ENCODE peak calls at places on chromosome 5, in ten cellular contexts. B is upper lobe of right lung, W is tibial artery, A is transverse colon, X is WERI-Rb-1, I is thyroid gland, Z is heart left ventricle, O is BE2C, N is GM23248, V is PC-3. E is an unnamed sample. For H3K36me3, the result is how much of the 10 kb centered on the place peaks cover.

GRCh38 chr5:147455822-147456221 is 54.0 kb downstream of the DPYSL3 start:
- DNase-seq in B (no peak), W (no peak), A (no peak), X (no peak), I (no peak), Z (no peak), O (no peak), N (peak), V (no peak), E (no peak)

GRCh38 chr5:143205386-143205785 is 198.1 kb downstream of the NR3C1 start:
- DNase-seq in B (no peak), W (no peak), A (no peak), X (no peak), I (no peak), Z (no peak), O (no peak), N (peak), V (peak), E (no peak)

GRCh38 chr5:74314906-74315305 is 325.6 kb downstream of the ENC1 start:
- DNase-seq in B (no peak), W (no peak), A (no peak), X (no peak), I (no peak), Z (no peak), O (no peak), N (no peak), V (peak), E (no peak)

GRCh38 chr5:32462618-32463017 is 18.1 kb upstream of the ZFR start:
- DNase-seq in B (no peak), W (no peak), A (no peak), X (no peak), I (no peak), Z (no peak), O (no peak), N (peak), V (peak), E (no peak)

GRCh38 chr5:135813758-135814157 is 20.7 kb upstream of the SLC25A48 start:
- DNase-seq in B (no peak), W (no peak), A (no peak), X (no peak), I (no peak), Z (no peak), O (no peak), N (no peak), V (no peak), E (no peak)

GRCh38 chr5:101678494-101679193 is 617.4 kb downstream of the SLCO4C1 start:
- DNase-seq in B (no peak), W (no peak), A (peak), X (peak), I (peak), Z (peak), O (peak), N (peak), V (peak), E (peak)

GRCh38 chr5:17398439-17398838 is 99.6 kb upstream of the TAF11L2 start:
- DNase-seq in B (no peak), W (no peak), A (no peak), X (peak), I (no peak), Z (no peak), O (no peak), N (peak), V (peak), E (no peak)

GRCh38 chr5:172632346-172633092 is 8.5 kb upstream of the NEURL1B start:
- DNase-seq in B (no peak), W (peak), A (no peak), X (no peak), I (no peak), Z (no peak), O (no peak), N (no peak), V (no peak), E (no peak)

GRCh38 chr5:130141689-130142320 is 237.5 kb downstream of the CHSY3 start:
- DNase-seq in B (peak), W (no peak), A (peak), X (peak), I (peak), Z (no peak), O (peak), N (peak), V (peak), E (no peak)

GRCh38 chr5:172179032-172179989 is 8.7 kb downstream of the STK10 start:
- DNase-seq in B (no peak), W (no peak), A (peak), X (no peak), I (no peak), Z (peak), O (no peak), N (no peak), V (no peak), E (peak)

GRCh38 chr5:137954131-137954879 is 65.0 kb downstream of the PKD2L2 start:
- DNase-seq in B (no peak), W (no peak), A (peak), X (no peak), I (no peak), Z (peak), O (peak), N (peak), V (peak), E (no peak)

GRCh38 chr5:69454460-69455249 is 37.9 kb upstream of the OCLN start:
- DNase-seq in B (no peak), W (no peak), A (peak), X (no peak), I (peak), Z (no peak), O (no peak), N (no peak), V (no peak), E (no peak)

GRCh38 chr5:35815089-35815936 is 41.4 kb upstream of the IL7R start:
- DNase-seq in B (no peak), W (no peak), A (no peak), X (peak), I (no peak), Z (no peak), O (no peak), N (peak), V (peak), E (no peak)

GRCh38 chr5:140131967-140132409 is 6.3 kb downstream of the IGIP start:
- DNase-seq in B (peak), W (peak), A (no peak), X (peak), I (peak), Z (no peak), O (no peak), N (peak), V (peak), E (no peak)

DNA sequence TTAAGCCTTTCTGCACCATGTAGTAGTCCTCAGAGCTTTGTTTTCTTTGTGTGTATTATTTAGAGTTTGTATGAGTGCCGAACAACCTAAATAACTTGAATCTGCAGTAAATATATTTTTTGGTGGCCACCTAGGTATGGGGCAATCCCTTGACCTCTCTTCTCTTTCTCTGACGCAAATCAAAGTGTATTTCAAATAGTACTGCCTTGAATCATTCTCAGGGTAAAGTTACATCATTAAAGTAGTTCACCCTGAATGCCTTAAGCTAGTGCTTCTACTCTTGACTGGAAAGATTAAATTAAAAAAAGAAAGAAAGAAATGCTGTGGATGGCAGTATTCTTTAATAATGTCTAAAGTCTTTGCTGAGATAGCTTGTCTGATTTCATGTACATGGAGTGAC is 1930.8 kb upstream of the CDH6 start:
- DNase-seq in B (no peak), W (no peak), A (no peak), X (no peak), I (no peak), Z (no peak), O (no peak), N (no peak), V (peak), E (no peak)
- H3K36me3 ChIP-seq in B (under half), W (under half), A (under half), X (under half), I (under half), Z (under half), O (under half), N (under half), V (under half), E (under half)

GRCh38 chr5:231661-232060 is 13.5 kb downstream of the SDHA start:
- DNase-seq in B (no peak), W (no peak), A (no peak), X (no peak), I (no peak), Z (no peak), O (no peak), N (no peak), V (no peak), E (no peak)
- H3K36me3 ChIP-seq in B (half or more), W (half or more), A (half or more), X (half or more), I (under half), Z (half or more), O (under half), N (under half), V (under half), E (under half)

GRCh38 chr5:34690301-34690700 is 34.2 kb downstream of the RAI14 start:
- DNase-seq in B (no peak), W (no peak), A (no peak), X (no peak), I (no peak), Z (no peak), O (no peak), N (no peak), V (no peak), E (no peak)
- H3K36me3 ChIP-seq in B (under half), W (under half), A (under half), X (under half), I (under half), Z (under half), O (under half), N (under half), V (under half), E (under half)

DNA sequence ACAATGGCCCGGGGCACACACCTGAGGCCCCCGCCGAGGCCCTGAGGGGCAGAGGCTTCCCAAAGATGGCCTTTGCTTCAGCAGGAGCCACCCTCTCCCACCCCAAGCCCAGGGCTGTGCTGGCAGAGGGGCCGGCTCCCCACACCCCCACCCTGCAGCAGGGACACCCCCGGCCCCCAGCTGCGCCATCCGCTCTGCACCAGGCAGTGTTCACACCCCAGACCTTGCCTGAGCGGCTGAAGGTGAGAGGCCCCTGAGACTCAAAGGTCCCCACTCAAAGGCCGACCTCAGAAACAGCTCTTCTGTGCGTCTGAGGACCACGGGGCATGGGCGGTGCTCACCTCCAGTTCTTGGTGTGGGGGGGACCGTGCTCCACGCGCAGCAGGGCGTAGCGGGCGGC is 37.6 kb downstream of the SLC12A7 start:
- DNase-seq in B (no peak), W (no peak), A (no peak), X (no peak), I (no peak), Z (no peak), O (no peak), N (no peak), V (no peak), E (no peak)
- H3K36me3 ChIP-seq in B (under half), W (half or more), A (under half), X (under half), I (under half), Z (half or more), O (under half), N (under half), V (under half), E (under half)

DNA sequence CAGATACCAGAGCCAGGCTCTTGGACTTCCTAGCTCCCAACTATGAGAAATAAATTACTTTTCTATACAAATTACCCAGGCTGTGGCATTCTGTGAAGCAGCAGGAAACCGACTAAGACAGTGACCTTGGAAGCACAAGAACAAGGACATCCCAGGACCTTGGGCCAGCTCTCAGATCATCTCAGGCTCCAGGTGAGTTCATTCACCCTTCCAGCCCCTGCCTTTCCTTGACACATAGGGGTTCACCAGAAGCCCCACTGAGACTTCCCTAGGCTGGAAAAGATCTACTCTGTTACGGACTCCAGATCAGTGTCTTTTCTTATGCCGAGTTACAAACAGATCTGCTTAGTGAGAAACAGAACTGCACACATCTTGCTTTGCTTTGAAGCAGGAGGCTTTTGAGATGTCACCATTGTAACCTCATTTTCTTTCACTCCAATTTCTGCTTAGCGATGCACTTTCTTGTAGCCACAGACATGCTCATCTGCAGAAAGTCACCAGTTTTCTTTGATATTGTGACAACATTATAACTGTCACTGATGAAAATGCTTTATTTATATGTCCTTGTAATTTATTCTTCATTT is 8.2 kb downstream of the CD180 start:
- DNase-seq in B (no peak), W (no peak), A (no peak), X (no peak), I (no peak), Z (no peak), O (no peak), N (no peak), V (no peak), E (no peak)
- H3K36me3 ChIP-seq in B (under half), W (under half), A (under half), X (under half), I (under half), Z (under half), O (under half), N (under half), V (under half), E (under half)

GRCh38 chr5:14400611-14401010 is 181.0 kb upstream of the OTULINL start:
- DNase-seq in B (no peak), W (no peak), A (no peak), X (no peak), I (no peak), Z (no peak), O (no peak), N (no peak), V (no peak), E (no peak)

GRCh38 chr5:14400085-14400484 is 181.5 kb upstream of the OTULINL start:
- DNase-seq in B (no peak), W (no peak), A (no peak), X (no peak), I (no peak), Z (no peak), O (peak), N (peak), V (peak), E (no peak)

GRCh38 chr5:14401639-14402038 is 180.0 kb upstream of the OTULINL start:
- DNase-seq in B (no peak), W (no peak), A (no peak), X (no peak), I (no peak), Z (no peak), O (peak), N (no peak), V (no peak), E (no peak)

GRCh38 chr5:14405267-14405666 is 176.3 kb upstream of the OTULINL start:
- DNase-seq in B (no peak), W (no peak), A (no peak), X (peak), I (no peak), Z (no peak), O (no peak), N (no peak), V (peak), E (no peak)

DNA sequence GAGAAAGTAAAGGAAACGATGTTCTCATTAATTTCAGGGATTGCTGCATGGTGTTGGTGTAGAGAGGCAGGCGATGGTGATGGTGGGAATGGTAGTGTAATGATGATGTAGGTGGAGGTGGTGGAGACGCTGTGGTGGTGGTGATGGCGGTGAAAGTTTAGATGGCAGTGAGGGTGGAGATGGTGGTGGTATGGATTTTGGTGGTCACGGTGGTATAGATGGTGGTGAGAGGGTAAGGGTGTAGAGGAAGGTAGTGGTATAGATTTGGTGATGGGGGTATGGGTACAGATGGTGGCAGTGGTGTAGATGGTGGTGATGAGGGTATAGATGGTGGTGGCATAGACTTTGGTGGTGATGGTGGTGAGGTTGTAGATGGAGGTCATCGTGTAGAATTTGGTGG is 179.2 kb upstream of the OTULINL start:
- DNase-seq in B (no peak), W (no peak), A (no peak), X (no peak), I (no peak), Z (no peak), O (no peak), N (no peak), V (no peak), E (no peak)
- H3K36me3 ChIP-seq in B (half or more), W (under half), A (under half), X (under half), I (under half), Z (half or more), O (under half), N (half or more), V (under half), E (under half)

GRCh38 chr5:77428033-77428432 is 64.1 kb downstream of the WDR41 start:
- DNase-seq in B (no peak), W (no peak), A (no peak), X (no peak), I (no peak), Z (no peak), O (no peak), N (peak), V (no peak), E (no peak)

GRCh38 chr5:77431719-77432118 is 60.4 kb downstream of the WDR41 start:
- DNase-seq in B (no peak), W (no peak), A (no peak), X (no peak), I (no peak), Z (no peak), O (no peak), N (no peak), V (no peak), E (no peak)

GRCh38 chr5:77428526-77428925 is 63.6 kb downstream of the WDR41 start:
- DNase-seq in B (no peak), W (no peak), A (no peak), X (no peak), I (no peak), Z (no peak), O (no peak), N (no peak), V (no peak), E (no peak)

GRCh38 chr5:77430726-77431125 is 61.4 kb downstream of the WDR41 start:
- DNase-seq in B (no peak), W (no peak), A (no peak), X (no peak), I (no peak), Z (no peak), O (no peak), N (peak), V (peak), E (no peak)

GRCh38 chr5:77431286-77431685 is 60.8 kb downstream of the WDR41 start:
- DNase-seq in B (no peak), W (no peak), A (no peak), X (no peak), I (no peak), Z (no peak), O (no peak), N (peak), V (peak), E (no peak)
- H3K36me3 ChIP-seq in B (half or more), W (half or more), A (under half), X (under half), I (under half), Z (half or more), O (under half), N (under half), V (under half), E (under half)

E was measured in GM06990.